ENCODE peak calls at places on chromosome 15, in ten cellular contexts. X is naive thymus-derived CD8-positive, alpha-beta T cell; K is stromal cell of bone marrow; V is NCI-H1105 treated with DMSO at 0.1 percent for 48 hours; C is CD4-positive, alpha-beta T cell; B is stimulated activated CD4-positive, alpha-beta T cell treated with anti-CD3 and anti-CD28 coated beads, Interleukin-4, amount 100 ng/mL, for 48 hours; F is EL; A is NCI-H748 treated with DMSO at 0.1 percent for 48 hours; D is choroid plexus epithelial cell; R is GF-D8. I is an unnamed sample.

GRCh38 chr15:55774113-55774970 is 31.4 kb upstream of the PRTG start:
- DNase-seq in C (no peak), F (peak), B (peak), R (no peak), V (no peak), A (no peak), X (peak), D (peak), K (no peak), I (no peak)

GRCh38 chr15:55349282-55349681 is 30.3 kb downstream of the PIGB start:
- DNase-seq in C (no peak), R (no peak), D (no peak), V (no peak), F (no peak), B (no peak), K (no peak), A (no peak), X (no peak), I (no peak)

GRCh38 chr15:82709081-82709420 is 624 bp downstream of the AP3B2 start:
- DNase-seq in D (peak), F (peak), C (no peak), X (no peak), V (no peak), B (no peak), K (no peak), R (no peak), A (no peak), I (no peak)

GRCh38 chr15:79644091-79644490 is 212.0 kb downstream of the MINAR1 start:
- DNase-seq in B (no peak), K (peak), V (no peak), R (no peak), C (no peak), F (peak), A (no peak), D (peak), X (no peak), I (no peak)

GRCh38 chr15:64101018-64101417 is 5.2 kb downstream of the SNX1 start:
- DNase-seq in K (no peak), F (no peak), B (no peak), A (no peak), V (no peak), C (no peak), D (no peak), R (no peak), X (no peak), I (no peak)

GRCh38 chr15:37101634-37102314 is 1.4 kb upstream of the MEIS2 start:
- DNase-seq in X (no peak), V (peak), R (no peak), A (no peak), D (peak), B (peak), F (peak), C (no peak), K (no peak), I (peak)

GRCh38 chr15:69794643-69795461 is 302.9 kb downstream of the TLE3 start:
- DNase-seq in V (no peak), F (peak), D (peak), R (no peak), K (peak), X (no peak), C (no peak), B (no peak), A (no peak), I (no peak)

GRCh38 chr15:69574506-69574905 is 121.9 kb downstream of the RPLP1 start:
- DNase-seq in V (no peak), R (no peak), K (no peak), X (no peak), F (no peak), D (no peak), C (no peak), B (no peak), A (no peak), I (no peak)

GRCh38 chr15:58537480-58537879 is 105.7 kb downstream of the LIPC start:
- DNase-seq in K (no peak), V (no peak), F (no peak), C (no peak), D (no peak), B (no peak), X (no peak), R (no peak), A (no peak), I (no peak)